ENCODE peak calls at places on chromosomes 2 and 18, in four cellular contexts. Y is K562, Z is SK-N-SH, A is HepG2. M is an unnamed sample.

GRCh38 chr2:128551435-128551834 is 232.8 kb upstream of the HS6ST1 start:
- DNase-seq in Y (no peak), Z (no peak), A (no peak), M (no peak)

GRCh38 chr2:194319222-194319992 is 1337.6 kb upstream of the SLC39A10 start:
- DNase-seq in Y (peak), Z (peak), A (peak), M (peak)

GRCh38 chr2:233538741-233539140 is 27.8 kb downstream of the USP40 start:
- DNase-seq in Y (no peak), Z (no peak), A (no peak), M (no peak)

GRCh38 chr2:219728993-219729487 is 101.6 kb downstream of the SLC4A3 start:
- DNase-seq in Y (no peak), Z (no peak), A (no peak), M (no peak)

GRCh38 chr2:180562378-180562777 is 418.0 kb upstream of the UBE2E3 start:
- DNase-seq in Y (no peak), Z (no peak), A (no peak), M (no peak)

GRCh38 chr18:49002881-49003280 is 52.1 kb upstream of the SMAD7 start:
- DNase-seq in Y (no peak), Z (no peak), A (no peak), M (no peak)

GRCh38 chr2:175205523-175205922 is 24.0 kb upstream of the ATP5MC3 start:
- DNase-seq in Y (no peak), Z (no peak), A (no peak), M (no peak)

GRCh38 chr2:219739061-219739460 is 111.6 kb downstream of the SLC4A3 start:
- DNase-seq in Y (no peak), Z (no peak), A (no peak), M (no peak)

GRCh38 chr2:188813315-188813714 is 160.9 kb upstream of the COL3A1 start:
- DNase-seq in Y (no peak), Z (no peak), A (no peak), M (no peak)

GRCh38 chr2:128521482-128521881 is 202.8 kb upstream of the HS6ST1 start:
- DNase-seq in Y (no peak), Z (no peak), A (no peak), M (no peak)

GRCh38 chr2:210199186-210199765 is 26.0 kb downstream of the ACADL start:
- DNase-seq in Y (peak), Z (no peak), A (peak), M (peak)

GRCh38 chr2:73239776-73240175 is 5.7 kb downstream of the CCT7 start:
- DNase-seq in Y (no peak), Z (no peak), A (no peak), M (no peak)

GRCh38 chr2:235614900-235615712 is 121.3 kb downstream of the AGAP1 start:
- DNase-seq in Y (no peak), Z (no peak), A (peak), M (no peak)

GRCh38 chr2:224764565-224765236 is 48.5 kb upstream of the CCDC195 start:
- DNase-seq in Y (no peak), Z (no peak), A (no peak), M (no peak)

GRCh38 chr2:223908304-223909047 is 36.7 kb downstream of the WDFY1 start:
- DNase-seq in Y (no peak), Z (no peak), A (peak), M (no peak)

GRCh38 chr2:240512109-240512485 is 45.7 kb downstream of the ANKMY1 start:
- DNase-seq in Y (no peak), Z (no peak), A (no peak), M (no peak)

GRCh38 chr2:229083606-229084349 is 187.3 kb downstream of the PID1 start:
- DNase-seq in Y (no peak), Z (no peak), A (no peak), M (no peak)

GRCh38 chr2:118310878-118311442 is 222.7 kb downstream of the INSIG2 start:
- DNase-seq in Y (no peak), Z (peak), A (no peak), M (no peak)

GRCh38 chr2:131366643-131367042 is 2.7 kb upstream of the RAB6D start:
- DNase-seq in Y (no peak), Z (no peak), A (no peak), M (no peak)

GRCh38 chr2:85263591-85263990 is 64.2 kb downstream of the TGOLN2 start:
- DNase-seq in Y (no peak), Z (no peak), A (no peak), M (no peak)

GRCh38 chr2:120344991-120345975 is 653 bp upstream of the INHBB start:
- DNase-seq in Y (no peak), Z (peak), A (no peak), M (no peak)

GRCh38 chr2:226295123-226295522 is 504.5 kb downstream of the IRS1 start:
- DNase-seq in Y (no peak), Z (no peak), A (no peak), M (no peak)

GRCh38 chr2:219269362-219270054 is 9.7 kb upstream of the DNAJB2 start:
- DNase-seq in Y (no peak), Z (peak), A (peak), M (no peak)

GRCh38 chr2:172021074-172021931 is 21.6 kb downstream of the METAP1D start:
- DNase-seq in Y (no peak), Z (no peak), A (peak), M (no peak)

GRCh38 chr2:226115832-226116200 is 683.8 kb downstream of the IRS1 start:
- DNase-seq in Y (no peak), Z (no peak), A (no peak), M (no peak)

GRCh38 chr2:130808482-130809268 is 28.0 kb upstream of the ARHGEF4 start:
- DNase-seq in Y (no peak), Z (no peak), A (no peak), M (peak)

GRCh38 chr2:99695121-99695773 is 205.4 kb upstream of the REV1 start:
- DNase-seq in Y (no peak), Z (no peak), A (no peak), M (no peak)

GRCh38 chr2:140910683-140911082 is 1220.1 kb downstream of the LRP1B start:
- DNase-seq in Y (no peak), Z (no peak), A (no peak), M (no peak)

GRCh38 chr2:39504790-39505335 is 67.8 kb upstream of the MAP4K3 start:
- DNase-seq in Y (no peak), Z (no peak), A (peak), M (no peak)

GRCh38 chr2:154158101-154158500 is 286.4 kb downstream of the GALNT13 start:
- DNase-seq in Y (no peak), Z (no peak), A (no peak), M (no peak)

GRCh38 chr2:26245231-26245732 is 543 bp downstream of the HADHB start:
- DNase-seq in Y (peak), Z (peak), A (peak), M (no peak)

DNA sequence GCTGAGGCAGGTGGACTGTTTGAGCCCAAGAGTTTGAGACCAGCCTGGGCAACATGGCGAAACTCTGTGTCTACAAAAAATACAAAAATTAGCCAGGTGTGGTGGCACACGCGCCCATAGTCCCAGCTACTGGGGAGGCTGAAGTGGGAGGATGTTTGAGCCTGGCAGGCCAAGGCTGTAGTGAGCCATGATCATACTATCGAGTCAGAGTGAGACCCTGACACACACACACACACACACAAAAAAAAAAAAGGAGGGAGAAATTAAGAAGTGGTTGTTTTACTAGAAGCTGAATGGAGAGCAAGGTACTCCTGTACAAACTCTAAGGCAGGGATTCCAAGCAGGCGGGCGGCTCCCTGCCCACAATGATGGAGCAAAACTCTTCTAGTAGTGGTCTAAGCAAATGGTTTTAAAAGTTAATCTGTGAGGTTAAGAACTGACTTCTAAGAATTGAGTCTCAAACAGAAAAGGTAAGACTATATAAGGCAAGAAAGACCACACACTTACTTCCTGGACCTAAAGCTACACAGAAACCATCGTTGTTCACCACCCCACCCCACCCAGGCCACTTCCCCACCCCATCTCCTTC is 2.6 kb downstream of the ANKRD44 start:
- DNase-seq in Y (no peak), Z (no peak), A (no peak), M (no peak)
- TF ChIP-seq ELF1 in Y (no peak), Z (no peak), A (no peak), M (no peak)

DNA sequence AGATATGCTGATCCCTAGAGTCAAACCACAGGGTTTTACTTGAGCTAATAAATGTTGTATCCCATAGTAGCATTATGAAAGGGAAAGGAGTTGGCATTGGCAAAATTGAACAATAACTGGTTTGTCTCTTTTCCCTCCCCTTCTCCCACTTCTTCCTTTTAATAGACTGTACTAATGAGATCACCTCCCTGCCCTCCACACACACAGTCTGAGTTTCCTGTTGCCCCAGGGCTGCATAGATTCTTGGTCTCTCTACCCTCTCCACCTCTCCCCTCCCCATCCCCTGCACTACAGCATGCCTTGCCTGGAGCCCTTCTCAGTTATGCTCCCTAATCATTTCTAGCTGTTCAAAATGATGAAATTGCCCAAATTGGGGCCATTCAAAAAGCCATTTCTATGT is 37.1 kb upstream of the NEMP2 start:
- DNase-seq in Y (no peak), Z (peak), A (no peak), M (no peak)
- TF ChIP-seq ELF1 in Y (no peak), Z (no peak), A (no peak), M (no peak)

DNA sequence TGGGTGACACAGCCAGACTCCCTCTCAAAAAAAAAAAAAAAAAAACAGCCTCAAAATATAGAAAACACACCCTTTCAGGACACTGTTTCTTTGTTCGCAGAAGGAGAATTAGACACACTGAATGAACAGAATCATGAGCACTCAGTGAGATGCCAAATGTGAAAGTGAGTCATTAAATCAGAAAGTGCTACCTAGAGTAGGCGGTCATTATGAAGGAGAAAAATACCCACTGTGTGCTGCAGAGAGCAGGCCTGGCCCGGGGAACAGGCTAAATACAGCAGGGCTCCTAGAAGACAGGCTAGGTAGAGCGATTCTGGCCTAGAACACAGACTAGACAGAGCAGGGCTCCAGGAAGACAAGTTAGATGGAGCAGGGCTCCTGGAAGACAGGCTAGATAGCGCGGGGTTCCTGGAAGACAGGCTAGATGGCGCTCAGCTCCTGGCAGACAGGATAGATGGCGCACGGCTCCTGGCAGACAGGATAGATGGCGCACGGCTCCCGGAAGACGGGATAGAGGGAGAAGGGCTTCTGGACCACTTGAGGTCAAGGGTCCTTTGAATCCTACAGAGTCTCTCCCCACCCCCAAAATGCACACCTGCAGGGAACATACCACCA is 43.3 kb upstream of the SLC66A3 start:
- DNase-seq in Y (no peak), Z (no peak), A (no peak), M (peak)
- TF ChIP-seq ELF1 in Y (no peak), Z (no peak), A (no peak), M (peak)

DNA sequence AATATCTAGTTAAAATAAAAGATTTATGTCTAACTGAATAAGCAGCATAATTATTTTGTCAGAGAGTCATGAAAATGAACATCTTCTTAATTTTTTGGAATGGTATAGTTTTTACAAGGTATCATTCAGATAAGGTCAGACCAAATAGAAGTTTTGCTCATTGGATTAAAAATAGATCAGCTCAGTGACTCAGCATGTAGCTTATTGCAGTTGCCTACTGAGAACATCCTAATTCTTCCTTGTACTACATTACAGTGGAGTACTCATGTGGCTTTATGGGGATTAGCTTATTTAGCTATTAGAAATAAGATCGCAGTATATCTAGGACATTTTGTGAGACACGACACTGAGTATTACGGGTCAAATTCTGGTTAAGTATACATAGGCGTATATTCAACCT is 38.2 kb upstream of the PPM1B start:
- DNase-seq in Y (no peak), Z (no peak), A (no peak), M (no peak)
- TF ChIP-seq ELF1 in Y (no peak), Z (no peak), A (no peak), M (no peak)

GRCh38 chr2:110157153-110157793 is 41.7 kb upstream of the MALL start:
- DNase-seq in Y (peak), Z (peak), A (peak), M (peak)
- TF ChIP-seq ELF1 in Y (no peak), Z (no peak), A (no peak), M (no peak)

DNA sequence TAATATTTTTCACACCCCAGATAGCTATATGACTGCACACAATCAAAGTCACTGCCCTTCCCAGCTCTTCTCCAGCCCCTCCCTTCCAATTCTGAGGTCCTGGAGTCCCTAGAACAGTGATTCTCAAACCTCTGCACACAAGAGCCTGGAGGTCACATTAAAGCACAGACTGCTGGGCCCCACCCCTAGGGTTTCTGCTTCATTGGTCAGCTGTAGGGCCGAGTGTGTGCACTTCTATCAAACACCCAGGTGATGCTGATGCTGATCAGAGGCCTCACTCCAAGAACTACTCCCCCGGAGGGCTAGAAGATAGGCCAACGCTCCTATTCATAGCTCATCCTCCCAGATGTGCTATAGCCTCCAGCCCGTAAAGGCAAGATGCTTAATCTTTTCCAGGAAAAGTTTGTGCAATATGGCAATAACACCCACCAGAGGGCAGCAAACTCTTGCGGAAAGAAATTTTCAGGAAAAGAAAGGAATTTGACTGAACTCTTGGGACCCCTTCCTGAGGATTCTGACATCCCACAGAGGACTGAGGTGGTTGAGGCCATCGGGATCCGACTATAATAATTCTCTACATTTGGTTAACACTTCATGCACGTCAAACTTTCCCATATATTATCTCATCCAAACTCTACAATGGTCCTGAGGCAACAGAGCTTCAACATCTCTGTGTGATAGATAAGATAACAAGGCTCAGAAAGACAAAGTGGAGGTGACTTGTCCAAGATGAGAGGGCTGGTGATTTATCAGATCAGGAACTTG is 194.2 kb upstream of the PKDCC start:
- DNase-seq in Y (peak), Z (peak), A (peak), M (peak)
- TF ChIP-seq ELF1 in Y (no peak), Z (no peak), A (no peak), M (no peak)

GRCh38 chr2:148279216-148279615 is 258.3 kb downstream of the MBD5 start:
- DNase-seq in Y (no peak), Z (no peak), A (no peak), M (no peak)
- TF ChIP-seq ELF1 in Y (no peak), Z (no peak), A (no peak), M (no peak)

M was measured in HCT116.